ENCODE peak calls at places on chromosomes 7 and 10, in four cellular contexts. D, J, F and Z are unnamed samples.

GRCh38 chr10:7407368-7408002 is 3.3 kb downstream of the SFMBT2 start:
- DNase-seq in D (no peak), J (no peak), F (no peak), Z (no peak)

GRCh38 chr10:6781133-6781770 is 201.2 kb upstream of the PRKCQ start:
- DNase-seq in D (no peak), J (no peak), F (no peak), Z (no peak)

GRCh38 chr10:93437000-93437945 is 44.9 kb downstream of the MYOF start:
- DNase-seq in D (peak; percentile 81), J (peak; percentile 96), F (peak; percentile 99), Z (peak; percentile 94)

GRCh38 chr7:37062019-37062418 is 337.7 kb upstream of the AOAH start:
- DNase-seq in D (no peak), J (peak; percentile 7), F (no peak), Z (no peak)

GRCh38 chr10:60372436-60372835 is 17.2 kb downstream of the ANK3 start:
- DNase-seq in D (no peak), J (no peak), F (no peak), Z (no peak)

GRCh38 chr10:33333260-33334169 is 952 bp downstream of the NRP1 start:
- DNase-seq in D (no peak), J (peak; percentile 38), F (no peak), Z (no peak)

GRCh38 chr7:129434846-129435318 is 650 bp downstream of the STRIP2 start:
- DNase-seq in D (peak; percentile 27), J (peak; percentile 8), F (no peak), Z (no peak)

GRCh38 chr10:75358835-75359421 is 42.6 kb downstream of the ZNF503 start:
- DNase-seq in D (no peak), J (peak; percentile 68), F (peak; percentile 54), Z (no peak)

GRCh38 chr7:83410989-83411591 is 237.8 kb downstream of the SEMA3E start:
- DNase-seq in D (peak; percentile 73), J (no peak), F (peak; percentile 28), Z (peak; percentile 58)

GRCh38 chr7:36147361-36147760 is 5.7 kb upstream of the EEPD1 start:
- DNase-seq in D (no peak), J (no peak), F (no peak), Z (no peak)

GRCh38 chr7:138934401-138934800 is 46.8 kb downstream of the KIAA1549 start:
- DNase-seq in D (no peak), J (no peak), F (no peak), Z (no peak)

GRCh38 chr7:1936006-1936310 is 265.9 kb downstream of the ELFN1 start:
- DNase-seq in D (no peak), J (no peak), F (no peak), Z (no peak)

GRCh38 chr10:12508165-12508564 is 158.8 kb downstream of the CAMK1D start:
- DNase-seq in D (no peak), J (no peak), F (no peak), Z (no peak)

GRCh38 chr10:44926771-44927751 is 15.9 kb downstream of the TMEM72 start:
- DNase-seq in D (no peak), J (no peak), F (no peak), Z (no peak)

GRCh38 chr7:144835166-144835611 is 664 bp downstream of the TPK1 start:
- DNase-seq in D (peak; percentile 65), J (peak; percentile 55), F (peak; percentile 26), Z (peak; percentile 65)

GRCh38 chr7:132655071-132655761 is 78.9 kb upstream of the PLXNA4 start:
- DNase-seq in D (no peak), J (no peak), F (no peak), Z (peak; percentile 95)

GRCh38 chr7:128425851-128426250 is 16.1 kb upstream of the IMPDH1 start:
- DNase-seq in D (peak; percentile 85), J (peak; percentile 59), F (no peak), Z (peak; percentile 78)

GRCh38 chr10:14820010-14820774 is 17.6 kb downstream of the CDNF start:
- DNase-seq in D (no peak), J (peak; percentile 92), F (peak; percentile 93), Z (no peak)

GRCh38 chr10:77328272-77328816 is 309.3 kb downstream of the KCNMA1 start:
- DNase-seq in D (peak; percentile 7), J (no peak), F (no peak), Z (peak; percentile 32)

GRCh38 chr10:63083904-63084689 is 49.0 kb upstream of the NRBF2 start:
- DNase-seq in D (peak; percentile 85), J (peak; percentile 70), F (peak; percentile 84), Z (peak; percentile 90)

GRCh38 chr7:112065758-112066157 is 140.4 kb downstream of the DOCK4 start:
- DNase-seq in D (no peak), J (no peak), F (no peak), Z (no peak)

GRCh38 chr10:122044713-122045112 is 55.8 kb downstream of the TACC2 start:
- DNase-seq in D (no peak), J (no peak), F (no peak), Z (no peak)

GRCh38 chr7:151756076-151756731 is 120.7 kb downstream of the PRKAG2 start:
- DNase-seq in D (no peak), J (peak; percentile 67), F (no peak), Z (no peak)

GRCh38 chr7:133714654-133715053 is 412.5 kb upstream of the LRGUK start:
- DNase-seq in D (no peak), J (no peak), F (no peak), Z (no peak)

GRCh38 chr10:52004342-52004949 is 305.1 kb upstream of the CSTF2T start:
- DNase-seq in D (peak; percentile 69), J (peak; percentile 36), F (peak; percentile 21), Z (peak; percentile 60)

GRCh38 chr10:93703066-93703465 is 674 bp upstream of the FRA10AC1 start:
- DNase-seq in D (no peak), J (no peak), F (no peak), Z (no peak)

GRCh38 chr7:55570218-55570873 is 2.0 kb downstream of the VOPP1 start:
- DNase-seq in D (no peak), J (no peak), F (no peak), Z (no peak)